ENCODE peak calls at places on chromosomes 12 and 14, in six cellular contexts. V, J, F, C, I and A are unnamed samples.

GRCh38 chr12:25131270-25131669 is 63.7 kb downstream of the DNAI7 start:
- DNase-seq in V (no peak), J (no peak), F (no peak), C (no peak), I (no peak), A (no peak)

GRCh38 chr14:92880851-92881250 is 42.1 kb upstream of the CHGA start:
- DNase-seq in V (peak), J (no peak), F (no peak), C (no peak), I (peak), A (no peak)

GRCh38 chr12:64583395-64584172 is 26.7 kb upstream of the RASSF3 start:
- DNase-seq in V (peak), J (no peak), F (no peak), C (no peak), I (peak), A (no peak)

GRCh38 chr12:70307868-70308267 is 58.2 kb upstream of the KCNMB4 start:
- DNase-seq in V (no peak), J (no peak), F (no peak), C (no peak), I (no peak), A (no peak)

GRCh38 chr12:8154526-8154925 is 2.3 kb upstream of the ZNF705A start:
- DNase-seq in V (no peak), J (no peak), F (no peak), C (no peak), I (no peak), A (no peak)

GRCh38 chr14:67311868-67312267 is 47.7 kb downstream of the ATP6V1D start:
- DNase-seq in V (no peak), J (no peak), F (no peak), C (no peak), I (no peak), A (no peak)

GRCh38 chr12:121274036-121274763 is 22.3 kb downstream of the CAMKK2 start:
- DNase-seq in V (no peak), J (no peak), F (no peak), C (no peak), I (no peak), A (no peak)

GRCh38 chr12:121789800-121790748 is 3.4 kb downstream of the RHOF start:
- DNase-seq in V (peak), J (peak), F (no peak), C (peak), I (no peak), A (peak)

GRCh38 chr14:103729496-103730448 is 14.2 kb downstream of the ZFYVE21 start:
- DNase-seq in V (no peak), J (no peak), F (no peak), C (no peak), I (no peak), A (no peak)

GRCh38 chr14:56117765-56118610 is at the start of gene PELI2:
- DNase-seq in V (peak), J (no peak), F (peak), C (peak), I (peak), A (peak)

GRCh38 chr14:36221097-36221496 is 44.6 kb upstream of the PTCSC3 start:
- DNase-seq in V (no peak), J (no peak), F (no peak), C (no peak), I (no peak), A (no peak)

GRCh38 chr14:98700748-98701147 is 571.2 kb downstream of the BCL11B start:
- DNase-seq in V (no peak), J (no peak), F (no peak), C (no peak), I (no peak), A (no peak)

GRCh38 chr12:119791453-119791852 is 85.7 kb downstream of the CIT start:
- DNase-seq in V (no peak), J (no peak), F (no peak), C (no peak), I (no peak), A (no peak)

GRCh38 chr12:123164710-123165261 is 13.9 kb upstream of the PITPNM2 start:
- DNase-seq in V (no peak), J (no peak), F (no peak), C (no peak), I (no peak), A (no peak)

GRCh38 chr12:103273645-103274044 is 222.1 kb downstream of the C12orf42 start:
- DNase-seq in V (no peak), J (no peak), F (no peak), C (no peak), I (no peak), A (no peak)

GRCh38 chr14:96631621-96632362 is 129.6 kb downstream of the PAPOLA start:
- DNase-seq in V (no peak), J (no peak), F (no peak), C (no peak), I (no peak), A (no peak)

GRCh38 chr12:3107071-3107583 is 29.9 kb downstream of the TSPAN9 start:
- DNase-seq in V (no peak), J (no peak), F (no peak), C (no peak), I (peak), A (no peak)

GRCh38 chr14:23113346-23114119 is 5.5 kb downstream of the CEBPE start:
- DNase-seq in V (peak), J (no peak), F (no peak), C (no peak), I (peak), A (no peak)

GRCh38 chr14:67618617-67619063 is 1.1 kb upstream of the ARG2 start:
- DNase-seq in V (peak), J (peak), F (peak), C (no peak), I (peak), A (no peak)

GRCh38 chr14:31505411-31505810 is 17.6 kb upstream of the GPR33 start:
- DNase-seq in V (no peak), J (no peak), F (no peak), C (no peak), I (peak), A (no peak)

GRCh38 chr14:96398921-96399320 is 7.0 kb downstream of the AK7 start:
- DNase-seq in V (no peak), J (no peak), F (no peak), C (no peak), I (no peak), A (no peak)

GRCh38 chr12:65192963-65193516 is 23.7 kb downstream of the LEMD3 start:
- DNase-seq in V (peak), J (no peak), F (no peak), C (no peak), I (no peak), A (no peak)

GRCh38 chr14:105087963-105088811 is 23.0 kb upstream of the GPR132 start:
- DNase-seq in V (no peak), J (no peak), F (no peak), C (no peak), I (peak), A (no peak)

GRCh38 chr12:49225551-49226166 is 36.8 kb upstream of the TUBA1A start:
- DNase-seq in V (no peak), J (no peak), F (no peak), C (no peak), I (peak), A (no peak)

GRCh38 chr12:11812558-11813421 is 163.3 kb downstream of the ETV6 start:
- DNase-seq in V (peak), J (peak), F (no peak), C (no peak), I (peak), A (no peak)

GRCh38 chr12:121279507-121279915 is 17.0 kb downstream of the CAMKK2 start:
- DNase-seq in V (no peak), J (no peak), F (no peak), C (no peak), I (peak), A (no peak)

GRCh38 chr14:99687284-99688209 is 3.4 kb downstream of the CYP46A1 start:
- DNase-seq in V (peak), J (no peak), F (no peak), C (no peak), I (no peak), A (no peak)

GRCh38 chr12:121786441-121786825 is 7.1 kb downstream of the RHOF start:
- DNase-seq in V (no peak), J (no peak), F (peak), C (no peak), I (peak), A (no peak)

GRCh38 chr14:92556863-92557543 is 43.4 kb downstream of the RIN3 start:
- DNase-seq in V (no peak), J (no peak), F (no peak), C (no peak), I (no peak), A (no peak)

GRCh38 chr12:851343-851742 is 98.2 kb downstream of the RAD52 start:
- DNase-seq in V (no peak), J (no peak), F (no peak), C (no peak), I (peak), A (no peak)

GRCh38 chr12:40262657-40263056 is 37.9 kb downstream of the LRRK2 start:
- DNase-seq in V (no peak), J (no peak), F (no peak), C (no peak), I (no peak), A (no peak)

GRCh38 chr14:100729982-100730381 is 3.3 kb downstream of the DLK1 start:
- DNase-seq in V (no peak), J (no peak), F (no peak), C (no peak), I (no peak), A (no peak)

GRCh38 chr12:29569392-29569791 is 71.9 kb upstream of the OVCH1 start:
- DNase-seq in V (no peak), J (no peak), F (no peak), C (no peak), I (peak), A (no peak)

GRCh38 chr14:21300892-21301291 is 21.0 kb downstream of the RPGRIP1 start:
- DNase-seq in V (peak), J (no peak), F (no peak), C (no peak), I (peak), A (no peak)

GRCh38 chr14:91021991-91022621 is 38.3 kb downstream of the RPS6KA5 start:
- DNase-seq in V (no peak), J (no peak), F (no peak), C (no peak), I (peak), A (no peak)

GRCh38 chr12:102436867-102437266 is 43.5 kb downstream of the IGF1 start:
- DNase-seq in V (no peak), J (no peak), F (no peak), C (no peak), I (no peak), A (no peak)

GRCh38 chr14:33999771-34000291 is 49.0 kb upstream of the EGLN3 start:
- DNase-seq in V (no peak), J (no peak), F (no peak), C (no peak), I (no peak), A (no peak)

GRCh38 chr12:122880668-122881067 is 15.3 kb downstream of the VPS37B start:
- DNase-seq in V (peak), J (peak), F (no peak), C (no peak), I (peak), A (no peak)

GRCh38 chr12:115404761-115405470 is 720.9 kb upstream of the TBX3 start:
- DNase-seq in V (no peak), J (no peak), F (no peak), C (no peak), I (peak), A (no peak)

GRCh38 chr14:101191086-101191881 is 287.8 kb upstream of the RTL1 start:
- DNase-seq in V (no peak), J (no peak), F (no peak), C (no peak), I (no peak), A (no peak)